ENCODE peak calls at places on chromosomes 12 and 14, in six cellular contexts. L is H1, Z is upper lobe of left lung, V is HCT116, R is Panc1, E is transverse colon. Y is an unnamed sample. For H3K4me1, the result is how much of the 10 kb centered on the place peaks cover.

GRCh38 chr14:98112211-98112780 is 1159.7 kb downstream of the BCL11B start:
- DNase-seq in V (no peak), R (no peak), E (no peak), L (no peak), Z (no peak), Y (no peak)

GRCh38 chr14:95025218-95025617 is 132.1 kb downstream of the DICER1 start:
- DNase-seq in L (no peak), V (no peak), R (no peak), E (no peak), Z (no peak), Y (no peak)

GRCh38 chr14:61188936-61189808 is 92.0 kb downstream of the TMEM30B start:
- DNase-seq in R (no peak), E (peak), L (no peak), V (no peak), Z (peak), Y (peak)

GRCh38 chr14:95463173-95463901 is 53.1 kb downstream of the SYNE3 start:
- DNase-seq in V (no peak), R (no peak), Z (no peak), E (peak), L (no peak), Y (no peak)

GRCh38 chr12:130764475-130765185 is 48.5 kb upstream of the RIMBP2 start:
- DNase-seq in L (no peak), V (peak), E (no peak), Z (no peak), R (peak), Y (no peak)

GRCh38 chr12:102687523-102687922 is 207.2 kb upstream of the IGF1 start:
- DNase-seq in Z (no peak), L (no peak), R (no peak), E (no peak), V (no peak), Y (no peak)

GRCh38 chr12:89135976-89136634 is 216.2 kb downstream of the DUSP6 start:
- DNase-seq in Z (no peak), L (no peak), R (no peak), V (peak), E (no peak), Y (no peak)

GRCh38 chr14:100762089-100762515 is 35.4 kb downstream of the DLK1 start:
- DNase-seq in V (no peak), R (no peak), E (no peak), Z (no peak), L (no peak), Y (no peak)

GRCh38 chr14:53273671-53274072 is 120.5 kb upstream of the DDHD1 start:
- DNase-seq in L (no peak), E (no peak), V (no peak), Z (no peak), R (no peak), Y (no peak)

DNA sequence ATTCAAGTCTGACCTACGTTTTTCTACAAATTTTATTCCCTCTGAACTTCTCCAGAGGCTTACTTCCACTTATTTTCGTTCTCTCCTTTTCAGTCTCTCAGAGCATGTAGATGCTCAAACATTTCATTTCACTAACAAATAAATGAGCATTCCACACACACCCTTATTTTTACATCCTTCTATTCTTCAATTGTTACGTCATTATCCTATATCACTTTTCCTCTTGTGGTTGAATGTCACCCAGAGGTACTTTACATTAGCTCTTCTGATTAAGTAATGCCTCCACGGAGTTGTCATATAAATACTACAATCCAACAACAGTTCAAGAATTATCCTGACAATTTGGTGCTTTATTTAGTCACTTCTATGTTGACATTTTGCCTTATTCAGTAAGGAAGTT is 18.3 kb downstream of the FAR2 start:
- DNase-seq in L (no peak), E (no peak), R (no peak), Z (no peak), V (no peak), Y (no peak)
- H3K4me1 ChIP-seq in L (under half), E (half or more), R (under half), Z (under half), V (under half), Y (under half)

GRCh38 chr14:39182770-39183684 is 8.0 kb downstream of the PNN start:
- DNase-seq in E (no peak), R (no peak), Z (no peak), L (no peak), V (no peak), Y (no peak)
- TF ChIP-seq POLR2AphosphoS5 in E (no peak), R (no peak), Z (no peak), L (peak), V (no peak), Y (no peak)

GRCh38 chr12:6335451-6336078 is 6.3 kb downstream of the TNFRSF1A start:
- DNase-seq in L (no peak), V (no peak), Z (peak), E (peak), R (no peak), Y (peak)
- H3K4me1 ChIP-seq in L (under half), V (half or more), Z (half or more), E (half or more), R (half or more), Y (under half)

DNA sequence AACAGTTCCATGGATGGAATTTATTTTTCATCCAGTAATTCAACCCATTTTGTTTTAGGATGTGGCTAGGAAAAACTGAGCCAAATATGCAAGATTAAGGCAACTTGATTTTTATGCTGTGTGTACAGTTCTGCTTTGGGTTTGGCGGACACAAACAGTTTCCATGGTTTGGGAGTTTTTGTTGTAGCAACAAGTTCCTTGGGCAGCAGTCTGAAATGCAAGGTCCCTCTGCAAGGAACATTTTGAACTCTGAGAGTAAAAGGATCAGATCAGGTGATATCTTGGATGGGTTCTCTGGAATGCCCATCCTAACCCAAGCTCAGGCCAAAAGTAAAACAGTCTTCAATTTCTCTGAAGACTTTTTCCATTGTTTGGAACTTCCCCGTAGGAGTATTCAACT is 161.2 kb downstream of the TMX1 start:
- DNase-seq in R (no peak), L (no peak), Z (no peak), V (no peak), E (no peak), Y (no peak)
- TF ChIP-seq POLR2AphosphoS5 in R (no peak), L (no peak), Z (no peak), V (no peak), E (no peak), Y (no peak)

DNA sequence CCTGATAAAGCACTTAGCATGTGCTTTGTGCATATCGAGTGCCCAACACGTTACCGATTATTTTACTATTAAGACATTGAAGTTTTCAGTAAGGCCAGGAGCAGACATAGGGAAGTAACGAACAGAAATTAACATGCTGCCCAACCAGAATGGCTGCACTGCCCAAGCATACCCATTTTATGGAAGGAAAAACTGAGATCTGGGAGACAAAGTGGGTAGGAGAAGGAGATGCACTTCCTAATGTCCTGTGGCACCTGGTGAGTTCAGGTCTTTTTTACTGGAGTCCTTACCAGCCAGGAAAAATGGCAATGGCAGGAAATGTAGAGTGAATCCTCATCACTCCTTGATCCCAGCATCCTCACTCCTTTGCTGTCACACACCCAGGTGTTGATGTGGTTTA is 768.5 kb downstream of the MED13L start:
- DNase-seq in L (no peak), V (no peak), E (no peak), R (no peak), Z (no peak), Y (no peak)
- H3K4me1 ChIP-seq in L (under half), V (under half), E (under half), R (under half), Z (under half), Y (under half)

DNA sequence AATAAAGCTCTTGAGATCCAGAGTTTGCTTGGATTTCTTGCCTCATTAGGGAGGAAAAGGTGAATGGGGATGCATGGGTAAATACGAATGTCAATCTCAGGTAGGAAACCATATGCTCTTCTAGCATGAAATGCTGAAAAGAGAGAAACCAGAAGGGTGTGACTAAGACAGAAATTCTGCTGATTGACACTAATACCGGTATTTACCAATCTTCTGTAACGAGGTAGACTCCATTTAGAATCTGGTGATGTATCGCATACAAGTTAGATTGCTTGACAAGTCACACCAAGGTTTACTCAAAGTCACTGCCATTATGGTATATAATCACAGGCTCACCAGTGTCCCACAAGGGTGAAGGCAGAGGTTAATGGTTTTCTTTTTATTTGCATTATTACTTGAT is 337.9 kb downstream of the NRXN3 start:
- DNase-seq in L (no peak), V (no peak), R (no peak), Z (no peak), E (no peak), Y (no peak)
- TF ChIP-seq POLR2AphosphoS5 in L (no peak), V (no peak), R (no peak), Z (no peak), E (no peak), Y (no peak)

GRCh38 chr12:49092816-49093406 is 1.7 kb downstream of the DHH start:
- DNase-seq in E (no peak), R (no peak), Z (no peak), L (no peak), V (no peak), Y (no peak)
- H3K4me1 ChIP-seq in E (half or more), R (under half), Z (half or more), L (under half), V (under half), Y (under half)

GRCh38 chr14:54567634-54568561 is 970 bp downstream of the SAMD4A start:
- DNase-seq in R (no peak), Z (peak), E (peak), V (no peak), L (no peak), Y (peak)
- TF ChIP-seq POLR2AphosphoS5 in R (no peak), Z (no peak), E (no peak), V (no peak), L (peak), Y (no peak)

GRCh38 chr12:111408116-111408440 is 2.4 kb downstream of the SH2B3 start:
- DNase-seq in R (no peak), L (no peak), E (no peak), Z (no peak), V (no peak), Y (no peak)
- H3K4me1 ChIP-seq in R (half or more), L (under half), E (half or more), Z (half or more), V (half or more), Y (under half)

DNA sequence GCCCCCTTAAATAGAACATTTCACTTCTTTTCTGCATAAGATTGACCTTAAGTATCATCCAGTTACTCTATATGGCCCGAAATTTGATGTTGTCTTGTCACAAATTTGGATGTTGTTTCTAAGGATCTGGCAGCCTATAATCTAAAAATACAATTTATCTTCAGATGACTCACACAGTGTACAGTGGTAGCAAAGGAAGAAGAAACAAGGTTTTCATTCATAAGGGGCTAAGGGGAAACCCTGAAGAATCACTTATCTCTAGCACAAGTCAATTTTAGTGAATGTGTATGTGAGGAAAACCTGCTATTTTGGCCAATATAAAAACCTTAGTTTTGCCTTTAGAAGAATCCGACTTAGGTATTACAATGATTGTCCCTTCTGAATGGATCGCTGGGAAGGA is 606.3 kb upstream of the LRFN5 start:
- DNase-seq in Z (no peak), L (no peak), V (no peak), E (no peak), R (no peak), Y (no peak)
- TF ChIP-seq POLR2AphosphoS5 in Z (no peak), L (no peak), V (no peak), E (no peak), R (no peak), Y (no peak)

Y was measured in prostate gland.